ENCODE peak calls at places on chromosome 12, in five cellular contexts. One of them, this sample, is unnamed.

GRCh38 chr12:116958402-116959197 is 47.9 kb downstream of the FBXW8 start:
- DNase-seq in cardiac muscle cell: peak; percentile 39
- DNase-seq in SK-N-SH: no peak
- DNase-seq in AG09309: no peak
- DNase-seq in AG10803: no peak
- DNase-seq in this sample: no peak

GRCh38 chr12:99381992-99382391 is 265.6 kb upstream of the GARIN6 start:
- DNase-seq in cardiac muscle cell: no peak
- DNase-seq in SK-N-SH: no peak
- DNase-seq in AG09309: no peak
- DNase-seq in AG10803: no peak
- DNase-seq in this sample: no peak

GRCh38 chr12:122079532-122080081 is 1.1 kb downstream of the MLXIP start:
- DNase-seq in cardiac muscle cell: no peak
- DNase-seq in SK-N-SH: no peak
- DNase-seq in AG09309: no peak
- DNase-seq in AG10803: no peak
- DNase-seq in this sample: no peak

GRCh38 chr12:93855265-93855664 is 178.1 kb downstream of the CRADD start:
- DNase-seq in cardiac muscle cell: no peak
- DNase-seq in SK-N-SH: no peak
- DNase-seq in AG09309: no peak
- DNase-seq in AG10803: no peak
- DNase-seq in this sample: no peak

GRCh38 chr12:67271976-67272375 is 2.8 kb downstream of the CAND1 start:
- DNase-seq in cardiac muscle cell: no peak
- DNase-seq in SK-N-SH: no peak
- DNase-seq in AG09309: no peak
- DNase-seq in AG10803: peak; percentile 67
- DNase-seq in this sample: no peak

GRCh38 chr12:2651061-2651965 is 143.5 kb upstream of the FKBP4 start:
- DNase-seq in cardiac muscle cell: no peak
- DNase-seq in SK-N-SH: no peak
- DNase-seq in AG09309: no peak
- DNase-seq in AG10803: no peak
- DNase-seq in this sample: no peak

GRCh38 chr12:22101749-22102243 is 55.8 kb downstream of the CMAS start:
- DNase-seq in cardiac muscle cell: no peak
- DNase-seq in SK-N-SH: no peak
- DNase-seq in AG09309: peak; percentile 42
- DNase-seq in AG10803: peak; percentile 85
- DNase-seq in this sample: no peak

GRCh38 chr12:16585781-16586180 is 20.2 kb downstream of the LMO3 start:
- DNase-seq in cardiac muscle cell: no peak
- DNase-seq in SK-N-SH: no peak
- DNase-seq in AG09309: no peak
- DNase-seq in AG10803: no peak
- DNase-seq in this sample: no peak

GRCh38 chr12:120222288-120222832 is 21.4 kb upstream of the RPLP0 start:
- DNase-seq in cardiac muscle cell: no peak
- DNase-seq in SK-N-SH: peak; percentile 16
- DNase-seq in AG09309: no peak
- DNase-seq in AG10803: no peak
- DNase-seq in this sample: no peak

GRCh38 chr12:120225852-120226640 is 25.1 kb upstream of the RPLP0 start:
- DNase-seq in cardiac muscle cell: no peak
- DNase-seq in SK-N-SH: no peak
- DNase-seq in AG09309: no peak
- DNase-seq in AG10803: no peak
- DNase-seq in this sample: no peak

GRCh38 chr12:120225200-120225558 is 24.3 kb upstream of the RPLP0 start:
- DNase-seq in cardiac muscle cell: no peak
- DNase-seq in SK-N-SH: no peak
- DNase-seq in AG09309: no peak
- DNase-seq in AG10803: no peak
- DNase-seq in this sample: no peak

GRCh38 chr12:120223458-120224303 is 22.8 kb upstream of the RPLP0 start:
- DNase-seq in cardiac muscle cell: no peak
- DNase-seq in SK-N-SH: no peak
- DNase-seq in AG09309: no peak
- DNase-seq in AG10803: no peak
- DNase-seq in this sample: no peak

DNA sequence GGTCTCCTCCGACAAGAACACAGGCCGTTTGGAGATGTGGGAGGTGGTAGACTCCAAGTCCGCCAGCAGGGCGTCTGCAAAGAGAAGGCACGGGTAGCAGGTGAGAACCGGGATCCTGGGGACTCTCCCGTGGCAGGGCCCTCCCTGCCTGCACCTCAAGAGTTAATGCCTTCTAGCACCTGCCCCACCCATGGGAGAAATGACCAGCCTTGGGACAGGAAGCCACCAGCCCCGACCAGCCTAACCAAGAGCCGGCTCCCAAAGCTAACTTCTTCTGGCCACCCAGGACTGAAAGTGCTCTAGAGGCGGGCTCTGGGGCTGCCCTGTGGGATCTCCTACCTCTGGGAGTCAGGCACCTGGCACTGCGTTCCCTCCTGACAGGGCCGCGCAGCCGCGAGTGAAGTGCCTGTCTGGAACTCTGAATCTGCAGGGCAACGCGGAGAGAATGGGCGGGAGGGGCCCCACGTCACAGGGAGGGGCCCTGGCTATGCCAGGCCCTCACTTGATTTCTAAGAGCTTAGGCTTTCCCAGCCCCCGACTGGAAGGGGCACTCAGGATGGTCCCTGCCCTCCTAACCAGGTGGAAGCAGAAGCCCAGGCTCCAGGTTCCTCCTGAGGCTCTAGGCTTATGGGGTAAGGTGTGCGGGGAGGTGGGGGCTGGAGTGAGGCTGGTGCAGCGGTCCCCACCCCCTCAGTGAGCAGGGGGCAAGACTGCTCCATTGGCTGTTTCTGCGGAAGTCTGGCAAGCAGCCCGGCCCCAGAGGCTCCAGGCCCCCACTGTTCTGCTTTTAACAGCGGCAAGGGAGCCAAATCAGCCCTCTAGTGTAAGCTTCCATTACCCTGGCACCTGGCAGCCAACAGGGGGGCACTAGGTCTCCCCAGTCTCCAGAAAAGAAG is 23.6 kb upstream of the RPLP0 start:
- DNase-seq in cardiac muscle cell: no peak
- DNase-seq in SK-N-SH: peak; percentile 79
- DNase-seq in AG09309: no peak
- DNase-seq in AG10803: no peak
- DNase-seq in this sample: no peak
- H3K4me3 ChIP-seq in cardiac muscle cell: no peak overlapping the region
- H3K4me3 ChIP-seq in SK-N-SH: no peak overlapping the region
- H3K4me3 ChIP-seq in AG09309: no peak overlapping the region
- H3K4me3 ChIP-seq in AG10803: no peak overlapping the region
- H3K4me3 ChIP-seq in this sample: no peak overlapping the region

GRCh38 chr12:107670999-107671643 is 14.5 kb upstream of the PWP1 start:
- DNase-seq in cardiac muscle cell: peak; percentile 36
- DNase-seq in SK-N-SH: no peak
- DNase-seq in AG09309: no peak
- DNase-seq in AG10803: no peak
- DNase-seq in this sample: no peak
- TF ChIP-seq CTCF in cardiac muscle cell: peak; percentile 72
- TF ChIP-seq CTCF in SK-N-SH: peak; percentile 37
- TF ChIP-seq CTCF in AG09309: peak; percentile 60
- TF ChIP-seq CTCF in AG10803: peak; percentile 48
- TF ChIP-seq CTCF in this sample: peak; percentile 58

GRCh38 chr12:108879615-108880254 is at the start of gene DAO:
- DNase-seq in cardiac muscle cell: no peak
- DNase-seq in SK-N-SH: no peak
- DNase-seq in AG09309: no peak
- DNase-seq in AG10803: no peak
- DNase-seq in this sample: no peak
- H3K4me3 ChIP-seq in cardiac muscle cell: no peak within 1 kb of the TSS
- H3K4me3 ChIP-seq in SK-N-SH: no peak within 1 kb of the TSS
- H3K4me3 ChIP-seq in AG09309: no peak within 1 kb of the TSS
- H3K4me3 ChIP-seq in AG10803: no peak within 1 kb of the TSS
- H3K4me3 ChIP-seq in this sample: no peak within 1 kb of the TSS

GRCh38 chr12:69580074-69580473 is 5.2 kb upstream of the CCT2 start:
- DNase-seq in cardiac muscle cell: no peak
- DNase-seq in SK-N-SH: no peak
- DNase-seq in AG09309: no peak
- DNase-seq in AG10803: no peak
- DNase-seq in this sample: no peak

GRCh38 chr12:69589082-69589481 is 3.8 kb downstream of the CCT2 start:
- DNase-seq in cardiac muscle cell: no peak
- DNase-seq in SK-N-SH: no peak
- DNase-seq in AG09309: no peak
- DNase-seq in AG10803: no peak
- DNase-seq in this sample: no peak

GRCh38 chr12:69583203-69583602 is 2.1 kb upstream of the CCT2 start:
- DNase-seq in cardiac muscle cell: peak; percentile 50
- DNase-seq in SK-N-SH: no peak
- DNase-seq in AG09309: no peak
- DNase-seq in AG10803: no peak
- DNase-seq in this sample: no peak

GRCh38 chr12:69588527-69588926 is 3.3 kb downstream of the CCT2 start:
- DNase-seq in cardiac muscle cell: no peak
- DNase-seq in SK-N-SH: no peak
- DNase-seq in AG09309: no peak
- DNase-seq in AG10803: no peak
- DNase-seq in this sample: no peak

GRCh38 chr12:69585189-69586062 is at the start of gene CCT2:
- DNase-seq in cardiac muscle cell: peak; percentile 99
- DNase-seq in SK-N-SH: peak; percentile 95
- DNase-seq in AG09309: peak; percentile 64
- DNase-seq in AG10803: peak; percentile 92
- DNase-seq in this sample: peak; percentile 82
- TF ChIP-seq CTCF in cardiac muscle cell: peak; percentile 49
- TF ChIP-seq CTCF in SK-N-SH: peak; percentile 45
- TF ChIP-seq CTCF in AG09309: peak; percentile 48
- TF ChIP-seq CTCF in AG10803: peak; percentile 48
- TF ChIP-seq CTCF in this sample: peak; percentile 34